ENCODE peak calls at places on chromosomes 16 and 17, in ten cellular contexts. One of them, this sample, is unnamed. For H3K4me1, the result is how much of the 10 kb centered on the place peaks cover.

GRCh38 chr17:10628756-10629155 is 28.4 kb downstream of the MYH3 start:
- DNase-seq in MM.1S: no peak
- DNase-seq in IMR-90: no peak
- DNase-seq in endothelial cell of umbilical vein: no peak
- DNase-seq in mammary epithelial cell: no peak
- DNase-seq in GM23248: no peak
- DNase-seq in neuronal stem cell: no peak
- DNase-seq in HepG2: no peak
- DNase-seq in HCT116: no peak
- DNase-seq in GM23338: peak
- DNase-seq in this sample: no peak

GRCh38 chr16:86213427-86214205 is 296.7 kb upstream of the FOXF1 start:
- DNase-seq in GM23248: no peak
- DNase-seq in HCT116: no peak
- DNase-seq in HepG2: no peak
- DNase-seq in IMR-90: no peak
- DNase-seq in neuronal stem cell: no peak
- DNase-seq in MM.1S: no peak
- DNase-seq in mammary epithelial cell: no peak
- DNase-seq in endothelial cell of umbilical vein: no peak
- DNase-seq in GM23338: no peak
- DNase-seq in this sample: peak

GRCh38 chr16:56279132-56279531 is 87.8 kb downstream of the GNAO1 start:
- DNase-seq in GM23338: no peak
- DNase-seq in mammary epithelial cell: no peak
- DNase-seq in HCT116: no peak
- DNase-seq in neuronal stem cell: no peak
- DNase-seq in GM23248: no peak
- DNase-seq in MM.1S: no peak
- DNase-seq in IMR-90: no peak
- DNase-seq in HepG2: no peak
- DNase-seq in endothelial cell of umbilical vein: no peak
- DNase-seq in this sample: no peak

GRCh38 chr16:51150159-51150893 is 744 bp downstream of the SALL1 start:
- DNase-seq in MM.1S: no peak
- DNase-seq in HCT116: no peak
- DNase-seq in mammary epithelial cell: no peak
- DNase-seq in endothelial cell of umbilical vein: no peak
- DNase-seq in neuronal stem cell: no peak
- DNase-seq in HepG2: no peak
- DNase-seq in GM23338: peak
- DNase-seq in IMR-90: no peak
- DNase-seq in GM23248: peak
- DNase-seq in this sample: peak

GRCh38 chr17:17349724-17350106 is 46.5 kb downstream of the NT5M start:
- DNase-seq in endothelial cell of umbilical vein: no peak
- DNase-seq in GM23248: no peak
- DNase-seq in HCT116: no peak
- DNase-seq in MM.1S: no peak
- DNase-seq in IMR-90: no peak
- DNase-seq in mammary epithelial cell: no peak
- DNase-seq in neuronal stem cell: no peak
- DNase-seq in GM23338: no peak
- DNase-seq in HepG2: no peak
- DNase-seq in this sample: peak

GRCh38 chr17:76354747-76355310 is 1.1 kb upstream of the PRPSAP1 start:
- DNase-seq in HepG2: no peak
- DNase-seq in neuronal stem cell: no peak
- DNase-seq in IMR-90: no peak
- DNase-seq in HCT116: no peak
- DNase-seq in GM23248: peak
- DNase-seq in GM23338: peak
- DNase-seq in mammary epithelial cell: no peak
- DNase-seq in MM.1S: no peak
- DNase-seq in endothelial cell of umbilical vein: no peak
- DNase-seq in this sample: peak

GRCh38 chr17:4073983-4074830 is 68.6 kb downstream of the ZZEF1 start:
- DNase-seq in endothelial cell of umbilical vein: no peak
- DNase-seq in HCT116: no peak
- DNase-seq in HepG2: no peak
- DNase-seq in GM23248: no peak
- DNase-seq in mammary epithelial cell: no peak
- DNase-seq in IMR-90: no peak
- DNase-seq in GM23338: no peak
- DNase-seq in neuronal stem cell: no peak
- DNase-seq in MM.1S: peak
- DNase-seq in this sample: no peak

GRCh38 chr17:29148257-29148789 is 31.9 kb downstream of the MYO18A start:
- DNase-seq in mammary epithelial cell: no peak
- DNase-seq in neuronal stem cell: no peak
- DNase-seq in HepG2: no peak
- DNase-seq in MM.1S: peak
- DNase-seq in endothelial cell of umbilical vein: no peak
- DNase-seq in GM23338: peak
- DNase-seq in IMR-90: no peak
- DNase-seq in GM23248: no peak
- DNase-seq in HCT116: no peak
- DNase-seq in this sample: no peak

GRCh38 chr16:6297666-6298435 is 1034.8 kb upstream of the RBFOX1 start:
- DNase-seq in GM23338: peak
- DNase-seq in neuronal stem cell: no peak
- DNase-seq in HCT116: no peak
- DNase-seq in MM.1S: no peak
- DNase-seq in mammary epithelial cell: no peak
- DNase-seq in HepG2: no peak
- DNase-seq in endothelial cell of umbilical vein: no peak
- DNase-seq in IMR-90: no peak
- DNase-seq in GM23248: no peak
- DNase-seq in this sample: no peak

GRCh38 chr16:62225675-62226074 is 189.4 kb upstream of the CDH8 start:
- DNase-seq in MM.1S: peak
- DNase-seq in HCT116: no peak
- DNase-seq in mammary epithelial cell: peak
- DNase-seq in neuronal stem cell: peak
- DNase-seq in HepG2: peak
- DNase-seq in GM23248: peak
- DNase-seq in endothelial cell of umbilical vein: no peak
- DNase-seq in IMR-90: no peak
- DNase-seq in GM23338: peak
- DNase-seq in this sample: no peak

GRCh38 chr17:47855737-47856136 is 4.8 kb upstream of the SP6 start:
- DNase-seq in GM23248: no peak
- DNase-seq in HCT116: no peak
- DNase-seq in neuronal stem cell: no peak
- DNase-seq in endothelial cell of umbilical vein: peak
- DNase-seq in HepG2: no peak
- DNase-seq in IMR-90: no peak
- DNase-seq in MM.1S: no peak
- DNase-seq in mammary epithelial cell: no peak
- DNase-seq in GM23338: peak
- DNase-seq in this sample: peak

GRCh38 chr17:10622610-10623485 is 34.3 kb downstream of the MYH3 start:
- DNase-seq in mammary epithelial cell: peak
- DNase-seq in neuronal stem cell: no peak
- DNase-seq in HCT116: no peak
- DNase-seq in MM.1S: no peak
- DNase-seq in GM23338: no peak
- DNase-seq in IMR-90: no peak
- DNase-seq in endothelial cell of umbilical vein: no peak
- DNase-seq in HepG2: no peak
- DNase-seq in GM23248: no peak
- DNase-seq in this sample: no peak

GRCh38 chr16:15906439-15906838 is 18.0 kb upstream of the CEP20 start:
- DNase-seq in IMR-90: no peak
- DNase-seq in GM23338: no peak
- DNase-seq in endothelial cell of umbilical vein: no peak
- DNase-seq in HepG2: no peak
- DNase-seq in HCT116: no peak
- DNase-seq in neuronal stem cell: no peak
- DNase-seq in mammary epithelial cell: no peak
- DNase-seq in MM.1S: no peak
- DNase-seq in GM23248: no peak
- DNase-seq in this sample: no peak

GRCh38 chr17:8488931-8489330 is 53.2 kb downstream of the NDEL1 start:
- DNase-seq in MM.1S: no peak
- DNase-seq in mammary epithelial cell: peak
- DNase-seq in neuronal stem cell: no peak
- DNase-seq in HepG2: no peak
- DNase-seq in HCT116: no peak
- DNase-seq in IMR-90: peak
- DNase-seq in GM23248: peak
- DNase-seq in endothelial cell of umbilical vein: peak
- DNase-seq in GM23338: no peak
- DNase-seq in this sample: peak

GRCh38 chr17:74569392-74570003 is 2.2 kb upstream of the CD300H start:
- DNase-seq in endothelial cell of umbilical vein: no peak
- DNase-seq in HCT116: peak
- DNase-seq in GM23248: peak
- DNase-seq in HepG2: no peak
- DNase-seq in MM.1S: peak
- DNase-seq in IMR-90: peak
- DNase-seq in neuronal stem cell: no peak
- DNase-seq in mammary epithelial cell: peak
- DNase-seq in GM23338: peak
- DNase-seq in this sample: peak

GRCh38 chr17:42670925-42671657 is 5.7 kb downstream of the PLEKHH3 start:
- DNase-seq in mammary epithelial cell: no peak
- DNase-seq in endothelial cell of umbilical vein: no peak
- DNase-seq in IMR-90: no peak
- DNase-seq in MM.1S: peak
- DNase-seq in GM23248: no peak
- DNase-seq in HCT116: no peak
- DNase-seq in HepG2: no peak
- DNase-seq in GM23338: peak
- DNase-seq in neuronal stem cell: no peak
- DNase-seq in this sample: peak
- H3K27ac ChIP-seq in mammary epithelial cell: no peak
- H3K27ac ChIP-seq in endothelial cell of umbilical vein: no peak
- H3K27ac ChIP-seq in IMR-90: no peak
- H3K27ac ChIP-seq in MM.1S: no peak
- H3K27ac ChIP-seq in GM23248: no peak
- H3K27ac ChIP-seq in HCT116: no peak
- H3K27ac ChIP-seq in HepG2: no peak
- H3K27ac ChIP-seq in GM23338: no peak
- H3K27ac ChIP-seq in neuronal stem cell: no peak
- H3K27ac ChIP-seq in this sample: no peak

DNA sequence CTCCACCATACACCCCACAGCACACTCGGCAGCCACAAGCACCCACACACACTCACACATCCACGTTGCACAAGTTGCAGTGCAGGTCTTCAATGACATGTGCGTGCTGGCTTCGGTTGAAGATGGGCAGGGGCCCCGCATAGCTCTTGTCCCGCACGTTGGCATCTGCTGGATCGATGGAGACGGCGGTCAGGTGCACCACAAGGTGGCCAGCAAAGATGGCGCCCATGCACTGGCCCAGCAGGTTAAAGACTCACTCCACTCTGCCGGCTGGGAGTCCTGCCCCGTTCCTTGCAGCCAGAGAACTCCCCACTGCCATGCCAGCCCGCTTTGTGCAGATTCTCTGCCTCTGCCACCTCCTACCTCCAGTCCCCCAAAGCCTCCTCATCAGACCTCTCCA is 7.6 kb upstream of the TPPP3 start:
- DNase-seq in neuronal stem cell: no peak
- DNase-seq in GM23338: no peak
- DNase-seq in IMR-90: no peak
- DNase-seq in GM23248: no peak
- DNase-seq in endothelial cell of umbilical vein: no peak
- DNase-seq in HCT116: no peak
- DNase-seq in mammary epithelial cell: no peak
- DNase-seq in MM.1S: no peak
- DNase-seq in HepG2: no peak
- DNase-seq in this sample: peak
- H3K4me1 ChIP-seq in neuronal stem cell: under half
- H3K4me1 ChIP-seq in GM23338: under half
- H3K4me1 ChIP-seq in IMR-90: under half
- H3K4me1 ChIP-seq in GM23248: under half
- H3K4me1 ChIP-seq in endothelial cell of umbilical vein: under half
- H3K4me1 ChIP-seq in HCT116: under half
- H3K4me1 ChIP-seq in mammary epithelial cell: under half
- H3K4me1 ChIP-seq in MM.1S: under half
- H3K4me1 ChIP-seq in HepG2: under half
- H3K4me1 ChIP-seq in this sample: under half

DNA sequence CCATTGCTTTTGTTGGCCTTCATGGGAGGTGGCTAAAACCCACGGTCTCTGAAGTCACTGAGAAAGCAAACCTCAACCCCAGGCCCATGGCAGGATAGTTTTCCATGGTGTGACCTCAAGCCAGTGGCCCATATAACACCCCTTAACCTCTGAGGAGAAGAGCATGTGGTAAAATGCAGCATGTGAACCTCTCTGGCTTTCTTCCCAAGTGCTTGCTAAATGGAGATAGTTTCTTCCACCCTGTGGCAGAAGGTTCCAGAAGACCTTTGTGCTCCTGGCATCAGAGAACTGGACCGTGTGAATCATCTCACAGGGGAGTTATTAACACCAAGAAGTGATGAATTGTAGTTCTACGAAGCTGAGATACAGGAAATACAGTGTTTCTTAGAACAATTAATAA is 47.3 kb downstream of the MYOCD start:
- DNase-seq in GM23338: no peak
- DNase-seq in IMR-90: no peak
- DNase-seq in HCT116: no peak
- DNase-seq in GM23248: peak
- DNase-seq in endothelial cell of umbilical vein: no peak
- DNase-seq in mammary epithelial cell: no peak
- DNase-seq in HepG2: no peak
- DNase-seq in MM.1S: no peak
- DNase-seq in neuronal stem cell: no peak
- DNase-seq in this sample: peak
- H2AFZ ChIP-seq in GM23338: no peak
- H2AFZ ChIP-seq in IMR-90: no peak
- H2AFZ ChIP-seq in HCT116: no peak
- H2AFZ ChIP-seq in GM23248: no peak
- H2AFZ ChIP-seq in endothelial cell of umbilical vein: no peak
- H2AFZ ChIP-seq in mammary epithelial cell: no peak
- H2AFZ ChIP-seq in HepG2: no peak
- H2AFZ ChIP-seq in MM.1S: no peak
- H2AFZ ChIP-seq in neuronal stem cell: no peak
- H2AFZ ChIP-seq in this sample: no peak

DNA sequence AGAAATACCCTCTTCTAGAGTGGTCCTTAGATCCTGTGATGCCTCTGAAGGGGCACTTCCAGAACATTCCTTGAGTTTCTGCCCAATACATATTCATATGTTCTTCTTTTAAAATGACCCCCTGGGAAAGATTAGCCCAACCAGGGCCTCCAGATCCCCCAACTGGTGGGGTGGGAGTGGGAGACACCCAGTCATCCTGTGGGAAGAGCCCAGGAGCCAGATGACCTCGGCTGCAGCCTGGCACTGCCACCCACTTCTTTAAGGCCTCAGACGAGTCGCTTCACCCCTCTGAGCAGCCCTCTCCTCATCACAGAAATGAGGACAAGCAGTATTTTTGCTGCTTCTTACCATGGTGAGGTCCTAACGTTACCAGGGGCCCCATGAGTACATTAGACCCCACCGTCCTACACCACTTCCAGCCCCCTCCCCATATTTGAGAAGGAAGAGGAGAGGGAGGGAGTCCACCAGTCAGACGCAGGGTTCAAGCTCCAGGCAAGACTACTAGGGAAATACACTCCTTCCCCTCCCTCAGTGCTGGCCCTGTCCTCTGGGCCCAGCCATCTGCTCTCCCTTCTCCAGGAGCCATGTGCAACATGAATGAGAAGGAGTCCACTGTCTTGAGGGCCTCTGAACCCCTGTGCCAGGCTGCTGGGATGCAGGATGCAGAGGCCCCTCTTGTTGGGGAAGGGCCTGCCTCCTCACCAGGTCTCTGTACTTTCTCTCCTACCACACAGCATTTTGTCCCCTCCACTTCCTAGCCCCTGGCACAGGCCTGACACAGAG is 11.8 kb downstream of the MPO start:
- DNase-seq in MM.1S: no peak
- DNase-seq in HCT116: no peak
- DNase-seq in GM23338: no peak
- DNase-seq in HepG2: no peak
- DNase-seq in GM23248: no peak
- DNase-seq in endothelial cell of umbilical vein: no peak
- DNase-seq in IMR-90: no peak
- DNase-seq in mammary epithelial cell: no peak
- DNase-seq in neuronal stem cell: no peak
- DNase-seq in this sample: peak
- H3K27ac ChIP-seq in MM.1S: no peak
- H3K27ac ChIP-seq in HCT116: no peak
- H3K27ac ChIP-seq in GM23338: no peak
- H3K27ac ChIP-seq in HepG2: no peak
- H3K27ac ChIP-seq in GM23248: no peak
- H3K27ac ChIP-seq in endothelial cell of umbilical vein: no peak
- H3K27ac ChIP-seq in IMR-90: no peak
- H3K27ac ChIP-seq in mammary epithelial cell: no peak
- H3K27ac ChIP-seq in neuronal stem cell: no peak
- H3K27ac ChIP-seq in this sample: no peak